ENCODE peak calls at places on chromosomes 13 and 19, in nine cellular contexts. W is GM23338, J is HepG2, Y is transverse colon, D is HL-60, F is SK-N-SH, R is HCT116, U is stomach, L is breast epithelium. V is an unnamed sample.
A peak's percentile ranks its signal among the peaks of the same experiment; 100 is the strongest.

GRCh38 chr19:8161135-8161646 is 11.8 kb upstream of the FBN3 start:
- DNase-seq in Y (no peak), F (peak; percentile 40), D (no peak), U (peak; percentile 30), J (peak; percentile 65), R (peak; percentile 48), W (peak; percentile 64), L (no peak), V (no peak)

GRCh38 chr13:77002590-77003190 is 10.8 kb downstream of the CLN5 start:
- DNase-seq in R (peak; percentile 12), J (peak; percentile 23), F (peak; percentile 30), Y (no peak), L (no peak), U (no peak), W (peak; percentile 71), D (no peak), V (no peak)

GRCh38 chr19:15358918-15359317 is 20.7 kb downstream of the AKAP8 start:
- DNase-seq in D (no peak), Y (no peak), R (no peak), L (no peak), W (no peak), F (no peak), U (no peak), J (no peak), V (no peak)

GRCh38 chr19:32165176-32165575 is 180.2 kb upstream of the ZNF507 start:
- DNase-seq in U (no peak), L (no peak), Y (no peak), J (no peak), D (no peak), W (no peak), R (no peak), F (no peak), V (no peak)

GRCh38 chr19:39524495-39524894 is 8.2 kb downstream of the EID2B start:
- DNase-seq in R (no peak), U (no peak), L (no peak), Y (peak; percentile 34), W (no peak), J (peak; percentile 50), D (no peak), F (no peak), V (no peak)

GRCh38 chr13:64029343-64030093 is 2613.9 kb upstream of the PCDH20 start:
- DNase-seq in L (no peak), R (no peak), J (no peak), W (peak; percentile 27), U (no peak), Y (no peak), D (no peak), F (no peak), V (peak; percentile 43)

GRCh38 chr19:45450042-45450380 is 17.8 kb upstream of the FOSB start:
- DNase-seq in W (no peak), D (no peak), R (no peak), F (no peak), J (no peak), U (no peak), Y (no peak), L (no peak), V (no peak)

GRCh38 chr19:15323496-15324235 is 8.7 kb downstream of the BRD4 start:
- DNase-seq in J (peak; percentile 59), F (no peak), L (peak; percentile 64), U (peak; percentile 57), W (no peak), R (no peak), Y (peak; percentile 59), D (peak; percentile 40), V (peak; percentile 78)

GRCh38 chr19:23060016-23060415 is 56.8 kb upstream of the ZNF730 start:
- DNase-seq in W (no peak), R (no peak), U (no peak), L (no peak), Y (no peak), J (no peak), F (no peak), D (no peak), V (no peak)

GRCh38 chr13:48304132-48304876 is 753 bp downstream of the RB1 start:
- DNase-seq in J (peak; percentile 30), F (peak; percentile 50), R (no peak), U (peak; percentile 34), Y (peak; percentile 57), D (peak; percentile 43), W (no peak), L (peak; percentile 32), V (peak; percentile 81)

GRCh38 chr19:38910488-38910887 is 1.5 kb downstream of the CCER2 start:
- DNase-seq in W (no peak), F (no peak), R (no peak), L (no peak), D (no peak), J (no peak), U (no peak), Y (no peak), V (no peak)

GRCh38 chr13:78022164-78022877 is 103.7 kb upstream of the EDNRB start:
- DNase-seq in D (peak; percentile 70), J (no peak), U (peak; percentile 30), F (no peak), W (no peak), L (no peak), Y (peak; percentile 17), R (no peak), V (peak; percentile 76)

GRCh38 chr13:37598572-37598971 is at the start of gene POSTN:
- DNase-seq in R (no peak), D (no peak), L (no peak), W (no peak), U (no peak), Y (no peak), J (no peak), F (no peak), V (no peak)

GRCh38 chr19:17240855-17241399 is 4.8 kb downstream of the NR2F6 start:
- DNase-seq in R (no peak), L (no peak), F (no peak), Y (no peak), D (no peak), W (no peak), J (no peak), U (no peak), V (no peak)

GRCh38 chr19:7010722-7011593 is 10.3 kb downstream of the MBD3L2B start:
- DNase-seq in J (no peak), R (no peak), Y (no peak), F (no peak), W (no peak), U (no peak), D (no peak), L (no peak), V (no peak)

GRCh38 chr19:29596885-29597525 is 9.1 kb upstream of the POP4 start:
- DNase-seq in W (peak; percentile 56), R (no peak), Y (no peak), D (no peak), U (no peak), L (no peak), F (no peak), J (peak; percentile 9), V (no peak)

GRCh38 chr19:33402421-33403220 is 29.1 kb downstream of the CEBPG start:
- DNase-seq in W (no peak), Y (peak; percentile 38), R (no peak), L (no peak), J (no peak), U (no peak), D (peak; percentile 62), F (peak; percentile 58), V (peak; percentile 62)

GRCh38 chr13:51838235-51838846 is 6.6 kb downstream of the TMEM272 start:
- DNase-seq in U (no peak), W (no peak), J (no peak), F (no peak), D (no peak), L (no peak), Y (no peak), R (no peak), V (no peak)

GRCh38 chr19:49058592-49058991 is 1.0 kb upstream of the CGB7 start:
- DNase-seq in W (no peak), U (no peak), F (peak; percentile 66), Y (no peak), D (no peak), J (no peak), R (no peak), L (peak; percentile 63), V (no peak)

GRCh38 chr19:14005381-14006084 is 587 bp downstream of the RFX1 start:
- DNase-seq in U (peak; percentile 94), R (peak; percentile 65), J (peak; percentile 67), W (peak; percentile 93), Y (peak; percentile 96), L (peak; percentile 93), D (peak; percentile 90), F (peak; percentile 93), V (peak; percentile 97)

GRCh38 chr19:14006085-14006765 is at the start of gene RFX1:
- DNase-seq in W (peak; percentile 99), F (peak; percentile 90), U (peak; percentile 100), Y (peak; percentile 100), R (peak; percentile 100), D (peak; percentile 99), J (peak; percentile 100), L (peak; percentile 100), V (peak; percentile 99)

GRCh38 chr19:14003279-14004051 is 2.7 kb downstream of the RFX1 start:
- DNase-seq in U (no peak), W (no peak), J (no peak), R (no peak), D (no peak), Y (no peak), L (no peak), F (no peak), V (no peak)

GRCh38 chr19:14004619-14005380 is 1.3 kb downstream of the RFX1 start:
- DNase-seq in W (no peak), R (no peak), J (peak; percentile 58), D (peak; percentile 85), Y (peak; percentile 66), U (peak; percentile 47), L (peak; percentile 83), F (no peak), V (peak; percentile 85)

GRCh38 chr19:14006766-14007562 is 844 bp upstream of the RFX1 start:
- DNase-seq in W (peak; percentile 93), R (no peak), U (no peak), D (no peak), L (no peak), Y (no peak), J (no peak), F (peak; percentile 93), V (peak; percentile 96)
- TF ChIP-seq CTCF in W (no peak), R (no peak), U (no peak), D (no peak), L (no peak), Y (no peak), J (peak; percentile 7), F (no peak), V (no peak)

GRCh38 chr19:35733180-35734125 is 8.8 kb downstream of the IGFLR1 start:
- DNase-seq in J (no peak), U (no peak), D (no peak), F (no peak), R (no peak), W (no peak), Y (no peak), L (no peak), V (no peak)
- H3K27ac ChIP-seq in J (no peak overlapping the region), U (peak overlapping the region; percentile 13), D (no peak overlapping the region), F (no peak overlapping the region), R (no peak overlapping the region), W (no peak overlapping the region), Y (no peak overlapping the region), L (no peak overlapping the region), V (peak overlapping the region; percentile 6)

GRCh38 chr19:42297034-42297433 is 4.9 kb upstream of the PRR19 start:
- DNase-seq in Y (no peak), F (no peak), U (no peak), L (no peak), R (no peak), J (no peak), D (no peak), W (no peak), V (no peak)
- TF ChIP-seq POLR2AphosphoS5 in Y (no peak), F (no peak), U (no peak), L (no peak), R (no peak), J (no peak), D (no peak), W (no peak), V (peak; percentile 50)

GRCh38 chr13:50170447-50171037 is 155.3 kb downstream of the KCNRG start:
- DNase-seq in F (no peak), J (no peak), U (no peak), R (no peak), L (no peak), D (no peak), Y (no peak), W (no peak), V (no peak)
- TF ChIP-seq CTCF in F (peak; percentile 54), J (peak; percentile 43), U (peak; percentile 17), R (peak; percentile 35), L (peak; percentile 34), D (no peak), Y (no peak), W (no peak), V (no peak)